ENCODE peak calls at places on chromosomes 3 and 15, in ten cellular contexts. One of them, this sample, is unnamed.

GRCh38 chr3:179304605-179305004 is 18.2 kb upstream of the ZNF639 start:
- DNase-seq in thoracic aorta: no peak
- DNase-seq in AG09309: no peak
- DNase-seq in right lobe of liver: no peak
- DNase-seq in cardiac muscle cell: no peak
- DNase-seq in Panc1: no peak
- DNase-seq in astrocyte: no peak
- DNase-seq in right atrium auricular region: no peak
- DNase-seq in dorsolateral prefrontal cortex: no peak
- DNase-seq in ovary: no peak
- DNase-seq in this sample: no peak

GRCh38 chr15:101053261-101053660 is 134.1 kb downstream of the LRRK1 start:
- DNase-seq in thoracic aorta: no peak
- DNase-seq in AG09309: no peak
- DNase-seq in right lobe of liver: peak; percentile 42
- DNase-seq in cardiac muscle cell: no peak
- DNase-seq in Panc1: no peak
- DNase-seq in astrocyte: no peak
- DNase-seq in right atrium auricular region: peak; percentile 38
- DNase-seq in dorsolateral prefrontal cortex: no peak
- DNase-seq in ovary: no peak
- DNase-seq in this sample: no peak

GRCh38 chr3:152121292-152121654 is 147.5 kb upstream of the MBNL1 start:
- DNase-seq in thoracic aorta: no peak
- DNase-seq in AG09309: peak; percentile 91
- DNase-seq in right lobe of liver: no peak
- DNase-seq in cardiac muscle cell: no peak
- DNase-seq in Panc1: peak; percentile 13
- DNase-seq in astrocyte: peak; percentile 96
- DNase-seq in right atrium auricular region: no peak
- DNase-seq in dorsolateral prefrontal cortex: no peak
- DNase-seq in ovary: no peak
- DNase-seq in this sample: no peak

GRCh38 chr3:9951126-9951525 is 1.1 kb downstream of the PRRT3 start:
- DNase-seq in thoracic aorta: no peak
- DNase-seq in AG09309: no peak
- DNase-seq in right lobe of liver: no peak
- DNase-seq in cardiac muscle cell: no peak
- DNase-seq in Panc1: no peak
- DNase-seq in astrocyte: no peak
- DNase-seq in right atrium auricular region: no peak
- DNase-seq in dorsolateral prefrontal cortex: no peak
- DNase-seq in ovary: no peak
- DNase-seq in this sample: peak; percentile 38

GRCh38 chr15:63501256-63502089 is 2.9 kb upstream of the USP3 start:
- DNase-seq in thoracic aorta: peak; percentile 79
- DNase-seq in AG09309: peak; percentile 85
- DNase-seq in right lobe of liver: peak; percentile 90
- DNase-seq in cardiac muscle cell: peak; percentile 37
- DNase-seq in Panc1: no peak
- DNase-seq in astrocyte: peak; percentile 90
- DNase-seq in right atrium auricular region: peak; percentile 89
- DNase-seq in dorsolateral prefrontal cortex: no peak
- DNase-seq in ovary: peak; percentile 90
- DNase-seq in this sample: peak; percentile 69

GRCh38 chr15:77012868-77013267 is 17.9 kb downstream of the PSTPIP1 start:
- DNase-seq in thoracic aorta: no peak
- DNase-seq in AG09309: no peak
- DNase-seq in right lobe of liver: no peak
- DNase-seq in cardiac muscle cell: no peak
- DNase-seq in Panc1: no peak
- DNase-seq in astrocyte: no peak
- DNase-seq in right atrium auricular region: no peak
- DNase-seq in dorsolateral prefrontal cortex: no peak
- DNase-seq in ovary: no peak
- DNase-seq in this sample: no peak

GRCh38 chr3:149559525-149559924 is 85.0 kb downstream of the TM4SF4 start:
- DNase-seq in thoracic aorta: no peak
- DNase-seq in AG09309: no peak
- DNase-seq in right lobe of liver: no peak
- DNase-seq in cardiac muscle cell: no peak
- DNase-seq in Panc1: no peak
- DNase-seq in astrocyte: no peak
- DNase-seq in right atrium auricular region: no peak
- DNase-seq in dorsolateral prefrontal cortex: no peak
- DNase-seq in ovary: no peak
- DNase-seq in this sample: no peak

GRCh38 chr15:52709172-52709979 is 30.2 kb upstream of the ATOSA start:
- DNase-seq in thoracic aorta: no peak
- DNase-seq in AG09309: no peak
- DNase-seq in right lobe of liver: peak; percentile 84
- DNase-seq in cardiac muscle cell: peak; percentile 81
- DNase-seq in Panc1: no peak
- DNase-seq in astrocyte: no peak
- DNase-seq in right atrium auricular region: no peak
- DNase-seq in dorsolateral prefrontal cortex: no peak
- DNase-seq in ovary: no peak
- DNase-seq in this sample: peak; percentile 10

GRCh38 chr3:178200316-178200715 is 335.9 kb upstream of the KCNMB2 start:
- DNase-seq in thoracic aorta: no peak
- DNase-seq in AG09309: no peak
- DNase-seq in right lobe of liver: no peak
- DNase-seq in cardiac muscle cell: no peak
- DNase-seq in Panc1: no peak
- DNase-seq in astrocyte: no peak
- DNase-seq in right atrium auricular region: no peak
- DNase-seq in dorsolateral prefrontal cortex: no peak
- DNase-seq in ovary: no peak
- DNase-seq in this sample: no peak

GRCh38 chr15:57320543-57321220 is 55.6 kb upstream of the CGNL1 start:
- DNase-seq in thoracic aorta: no peak
- DNase-seq in AG09309: no peak
- DNase-seq in right lobe of liver: peak; percentile 15
- DNase-seq in cardiac muscle cell: no peak
- DNase-seq in Panc1: no peak
- DNase-seq in astrocyte: peak; percentile 76
- DNase-seq in right atrium auricular region: peak; percentile 79
- DNase-seq in dorsolateral prefrontal cortex: no peak
- DNase-seq in ovary: no peak
- DNase-seq in this sample: no peak

GRCh38 chr15:60464836-60465630 is 13.9 kb downstream of the ICE2 start:
- DNase-seq in thoracic aorta: no peak
- DNase-seq in AG09309: no peak
- DNase-seq in right lobe of liver: no peak
- DNase-seq in cardiac muscle cell: no peak
- DNase-seq in Panc1: no peak
- DNase-seq in astrocyte: peak; percentile 30
- DNase-seq in right atrium auricular region: no peak
- DNase-seq in dorsolateral prefrontal cortex: no peak
- DNase-seq in ovary: no peak
- DNase-seq in this sample: no peak

GRCh38 chr15:71937650-71938311 is 127.4 kb downstream of the NR2E3 start:
- DNase-seq in thoracic aorta: no peak
- DNase-seq in AG09309: no peak
- DNase-seq in right lobe of liver: no peak
- DNase-seq in cardiac muscle cell: no peak
- DNase-seq in Panc1: no peak
- DNase-seq in astrocyte: no peak
- DNase-seq in right atrium auricular region: no peak
- DNase-seq in dorsolateral prefrontal cortex: no peak
- DNase-seq in ovary: no peak
- DNase-seq in this sample: peak; percentile 42

GRCh38 chr3:177448987-177449975 is 252.0 kb upstream of the TBL1XR1 start:
- DNase-seq in thoracic aorta: no peak
- DNase-seq in AG09309: no peak
- DNase-seq in right lobe of liver: peak; percentile 80
- DNase-seq in cardiac muscle cell: no peak
- DNase-seq in Panc1: no peak
- DNase-seq in astrocyte: peak; percentile 99
- DNase-seq in right atrium auricular region: no peak
- DNase-seq in dorsolateral prefrontal cortex: no peak
- DNase-seq in ovary: no peak
- DNase-seq in this sample: peak; percentile 61

GRCh38 chr15:89665449-89666146 is 10.3 kb upstream of the KIF7 start:
- DNase-seq in thoracic aorta: no peak
- DNase-seq in AG09309: no peak
- DNase-seq in right lobe of liver: no peak
- DNase-seq in cardiac muscle cell: peak; percentile 74
- DNase-seq in Panc1: no peak
- DNase-seq in astrocyte: peak; percentile 58
- DNase-seq in right atrium auricular region: peak; percentile 79
- DNase-seq in dorsolateral prefrontal cortex: no peak
- DNase-seq in ovary: peak; percentile 73
- DNase-seq in this sample: no peak

DNA sequence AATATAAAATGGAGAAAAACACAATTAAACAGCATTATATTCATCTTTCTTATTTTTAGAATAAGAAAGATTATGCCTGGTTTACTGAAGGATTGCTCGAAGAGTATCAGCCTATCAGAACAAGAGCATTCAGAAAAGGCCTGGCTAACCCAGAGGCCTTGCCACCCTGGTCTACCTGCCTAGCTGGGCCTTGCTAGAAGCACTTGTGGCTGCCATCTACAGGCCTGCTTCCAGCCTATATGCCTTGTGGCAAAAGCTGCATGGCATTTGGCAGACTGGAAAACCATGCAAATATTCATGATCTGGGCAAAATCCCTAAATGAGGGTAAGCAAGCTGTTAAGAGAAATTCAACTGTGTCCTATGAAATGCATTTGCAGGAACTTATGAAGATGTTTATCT is 9.3 kb upstream of the ATP13A4 start:
- DNase-seq in thoracic aorta: no peak
- DNase-seq in AG09309: no peak
- DNase-seq in right lobe of liver: peak; percentile 60
- DNase-seq in cardiac muscle cell: peak; percentile 38
- DNase-seq in Panc1: no peak
- DNase-seq in astrocyte: no peak
- DNase-seq in right atrium auricular region: no peak
- DNase-seq in dorsolateral prefrontal cortex: no peak
- DNase-seq in ovary: no peak
- DNase-seq in this sample: no peak
- TF ChIP-seq CTCF in thoracic aorta: no peak
- TF ChIP-seq CTCF in AG09309: peak; percentile 23
- TF ChIP-seq CTCF in right lobe of liver: peak; percentile 28
- TF ChIP-seq CTCF in cardiac muscle cell: no peak
- TF ChIP-seq CTCF in Panc1: peak; percentile 62
- TF ChIP-seq CTCF in astrocyte: no peak
- TF ChIP-seq CTCF in right atrium auricular region: no peak
- TF ChIP-seq CTCF in dorsolateral prefrontal cortex: no peak
- TF ChIP-seq CTCF in ovary: no peak
- TF ChIP-seq CTCF in this sample: peak; percentile 16

DNA sequence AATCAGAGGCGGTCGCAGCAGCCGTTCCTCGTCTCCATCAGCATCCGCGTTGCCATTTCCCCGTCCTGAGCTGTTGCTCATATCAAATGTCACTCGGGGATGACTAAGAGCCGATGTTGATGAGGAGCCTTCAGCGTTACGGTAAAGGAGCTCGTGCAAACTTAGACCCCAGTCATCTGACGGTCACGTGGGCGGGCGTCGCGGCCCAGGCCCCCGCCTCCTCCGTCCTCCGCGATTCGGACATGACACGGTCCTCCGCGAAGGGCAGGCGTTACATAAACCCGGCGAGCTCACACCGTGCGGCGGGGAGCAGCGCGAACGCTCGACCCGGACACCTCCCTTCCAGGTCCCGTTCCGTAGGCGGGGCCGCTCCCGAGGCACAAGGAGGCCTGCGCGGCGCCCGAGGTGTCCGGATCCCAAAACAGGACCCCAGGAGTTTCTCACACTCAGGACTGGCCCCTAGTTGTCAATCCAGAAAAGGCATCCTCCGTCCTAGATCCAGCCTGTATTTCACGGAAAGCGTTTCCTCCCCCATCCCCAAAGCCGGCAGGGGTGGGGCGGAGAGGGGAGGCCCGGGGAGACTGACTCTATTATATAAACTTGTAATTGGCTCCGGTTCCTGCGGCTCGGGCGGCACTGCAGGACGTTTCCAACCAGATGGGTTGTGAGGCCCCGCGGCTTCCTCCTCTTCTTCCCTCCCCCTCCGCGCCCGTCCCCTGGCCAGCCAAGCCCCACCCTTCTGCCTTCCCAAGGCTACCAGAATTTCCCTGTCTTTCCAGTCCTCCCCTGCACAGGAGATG is 100.0 kb upstream of the IGF1R start:
- DNase-seq in thoracic aorta: peak; percentile 67
- DNase-seq in AG09309: no peak
- DNase-seq in right lobe of liver: peak; percentile 74
- DNase-seq in cardiac muscle cell: peak; percentile 67
- DNase-seq in Panc1: peak; percentile 22
- DNase-seq in astrocyte: peak; percentile 50
- DNase-seq in right atrium auricular region: peak; percentile 78
- DNase-seq in dorsolateral prefrontal cortex: peak; percentile 53
- DNase-seq in ovary: peak; percentile 84
- DNase-seq in this sample: no peak
- H3K4me3 ChIP-seq in thoracic aorta: peak overlapping the region; percentile 73
- H3K4me3 ChIP-seq in AG09309: peak overlapping the region; percentile 53
- H3K4me3 ChIP-seq in right lobe of liver: peak overlapping the region; percentile 25
- H3K4me3 ChIP-seq in cardiac muscle cell: peak overlapping the region; percentile 50
- H3K4me3 ChIP-seq in Panc1: peak overlapping the region; percentile 77
- H3K4me3 ChIP-seq in astrocyte: peak overlapping the region; percentile 64
- H3K4me3 ChIP-seq in right atrium auricular region: peak overlapping the region; percentile 42
- H3K4me3 ChIP-seq in dorsolateral prefrontal cortex: peak overlapping the region; percentile 74
- H3K4me3 ChIP-seq in ovary: peak overlapping the region; percentile 52
- H3K4me3 ChIP-seq in this sample: no peak overlapping the region

DNA sequence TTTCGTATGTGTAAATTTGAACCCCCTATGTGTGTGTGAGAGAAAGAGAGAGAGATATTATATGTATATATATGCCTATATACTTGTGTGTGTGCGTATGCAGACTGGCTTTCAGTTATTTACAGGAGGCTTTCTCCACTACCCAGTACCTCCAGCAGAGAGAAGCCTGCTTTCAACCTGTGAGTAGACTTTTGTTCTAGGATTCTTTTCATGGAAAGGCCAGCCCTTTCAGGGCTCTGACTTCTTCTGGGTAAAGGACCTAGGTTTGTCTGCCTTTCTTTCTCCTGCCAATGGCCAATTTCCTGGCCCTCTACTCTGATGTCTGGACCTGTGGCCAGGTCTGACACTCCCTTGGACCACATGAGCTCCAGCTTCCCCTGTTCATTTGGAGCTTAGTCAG is 23.8 kb downstream of the LRRC28 start:
- DNase-seq in thoracic aorta: no peak
- DNase-seq in AG09309: no peak
- DNase-seq in right lobe of liver: no peak
- DNase-seq in cardiac muscle cell: no peak
- DNase-seq in Panc1: no peak
- DNase-seq in astrocyte: no peak
- DNase-seq in right atrium auricular region: no peak
- DNase-seq in dorsolateral prefrontal cortex: no peak
- DNase-seq in ovary: no peak
- DNase-seq in this sample: no peak
- TF ChIP-seq CTCF in thoracic aorta: no peak
- TF ChIP-seq CTCF in AG09309: no peak
- TF ChIP-seq CTCF in right lobe of liver: no peak
- TF ChIP-seq CTCF in cardiac muscle cell: no peak
- TF ChIP-seq CTCF in Panc1: no peak
- TF ChIP-seq CTCF in astrocyte: no peak
- TF ChIP-seq CTCF in right atrium auricular region: no peak
- TF ChIP-seq CTCF in dorsolateral prefrontal cortex: no peak
- TF ChIP-seq CTCF in ovary: no peak
- TF ChIP-seq CTCF in this sample: no peak

DNA sequence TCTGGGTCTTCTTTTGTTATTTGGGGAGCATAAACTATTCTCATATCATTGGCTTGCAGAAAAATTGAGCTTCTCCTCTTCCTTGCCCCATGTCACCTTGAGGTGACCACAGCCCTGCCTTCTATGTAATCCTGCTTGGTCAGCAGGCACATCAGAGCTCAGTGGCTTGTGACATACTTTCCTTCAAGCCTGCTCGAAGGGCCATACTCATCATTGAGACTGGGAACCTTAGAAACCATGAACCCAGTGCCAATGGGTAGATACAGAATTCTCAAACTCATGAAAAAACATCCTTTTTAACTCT is 3.7 kb upstream of the CCR2 start:
- DNase-seq in thoracic aorta: no peak
- DNase-seq in AG09309: no peak
- DNase-seq in right lobe of liver: no peak
- DNase-seq in cardiac muscle cell: no peak
- DNase-seq in Panc1: no peak
- DNase-seq in astrocyte: no peak
- DNase-seq in right atrium auricular region: no peak
- DNase-seq in dorsolateral prefrontal cortex: no peak
- DNase-seq in ovary: no peak
- DNase-seq in this sample: no peak
- H3K4me3 ChIP-seq in thoracic aorta: no peak overlapping the region
- H3K4me3 ChIP-seq in AG09309: no peak overlapping the region
- H3K4me3 ChIP-seq in right lobe of liver: no peak overlapping the region
- H3K4me3 ChIP-seq in cardiac muscle cell: no peak overlapping the region
- H3K4me3 ChIP-seq in Panc1: no peak overlapping the region
- H3K4me3 ChIP-seq in astrocyte: no peak overlapping the region
- H3K4me3 ChIP-seq in right atrium auricular region: no peak overlapping the region
- H3K4me3 ChIP-seq in dorsolateral prefrontal cortex: no peak overlapping the region
- H3K4me3 ChIP-seq in ovary: no peak overlapping the region
- H3K4me3 ChIP-seq in this sample: no peak overlapping the region

This sample was measured in GM06990.